ENCODE peak calls at places on chromosomes 16 and 17, in seven cellular contexts. One of them, this sample, is unnamed.

GRCh38 chr16:74029122-74029805 is 267.4 kb upstream of the PSMD7 start:
- DNase-seq in endothelial cell: no peak
- DNase-seq in HFFc6: no peak
- DNase-seq in Calu3: no peak
- DNase-seq in NB4: no peak
- DNase-seq in GM13976: no peak
- DNase-seq in adrenal gland: no peak
- DNase-seq in this sample: no peak

GRCh38 chr16:55100100-55100499 is 169.4 kb downstream of the IRX5 start:
- DNase-seq in endothelial cell: no peak
- DNase-seq in HFFc6: no peak
- DNase-seq in adrenal gland: no peak
- DNase-seq in GM13976: no peak
- DNase-seq in NB4: peak; percentile 100
- DNase-seq in Calu3: no peak
- DNase-seq in this sample: no peak

GRCh38 chr16:86549076-86549892 is 5.8 kb downstream of the MTHFSD start:
- DNase-seq in GM13976: no peak
- DNase-seq in NB4: no peak
- DNase-seq in HFFc6: no peak
- DNase-seq in adrenal gland: no peak
- DNase-seq in Calu3: no peak
- DNase-seq in endothelial cell: no peak
- DNase-seq in this sample: no peak

GRCh38 chr17:61387511-61388305 is 11.9 kb upstream of the TBX2 start:
- DNase-seq in NB4: no peak
- DNase-seq in Calu3: no peak
- DNase-seq in endothelial cell: no peak
- DNase-seq in GM13976: no peak
- DNase-seq in HFFc6: no peak
- DNase-seq in adrenal gland: no peak
- DNase-seq in this sample: no peak

GRCh38 chr16:14965328-14965727 is 9.5 kb upstream of the PDXDC1 start:
- DNase-seq in Calu3: no peak
- DNase-seq in NB4: no peak
- DNase-seq in GM13976: no peak
- DNase-seq in HFFc6: no peak
- DNase-seq in endothelial cell: no peak
- DNase-seq in adrenal gland: peak; percentile 50
- DNase-seq in this sample: no peak

GRCh38 chr16:49513040-49513439 is 139.4 kb downstream of the C16orf78 start:
- DNase-seq in GM13976: no peak
- DNase-seq in adrenal gland: peak; percentile 58
- DNase-seq in HFFc6: no peak
- DNase-seq in endothelial cell: no peak
- DNase-seq in NB4: peak; percentile 64
- DNase-seq in Calu3: peak; percentile 25
- DNase-seq in this sample: no peak

GRCh38 chr17:60989439-60989838 is 311.8 kb downstream of the BCAS3 start:
- DNase-seq in HFFc6: no peak
- DNase-seq in endothelial cell: no peak
- DNase-seq in NB4: no peak
- DNase-seq in adrenal gland: no peak
- DNase-seq in Calu3: no peak
- DNase-seq in GM13976: no peak
- DNase-seq in this sample: no peak

GRCh38 chr16:2715519-2715918 is 4.5 kb downstream of the PRSS27 start:
- DNase-seq in adrenal gland: peak; percentile 71
- DNase-seq in HFFc6: no peak
- DNase-seq in NB4: peak; percentile 78
- DNase-seq in GM13976: peak; percentile 89
- DNase-seq in endothelial cell: peak; percentile 79
- DNase-seq in Calu3: peak; percentile 41
- DNase-seq in this sample: peak; percentile 93

GRCh38 chr16:30406911-30407793 is at the start of gene ZNF771:
- DNase-seq in Calu3: peak; percentile 97
- DNase-seq in endothelial cell: peak; percentile 84
- DNase-seq in adrenal gland: peak; percentile 96
- DNase-seq in GM13976: peak; percentile 95
- DNase-seq in NB4: peak; percentile 92
- DNase-seq in HFFc6: peak; percentile 71
- DNase-seq in this sample: peak; percentile 93
- TF ChIP-seq CTCF in Calu3: no peak
- TF ChIP-seq CTCF in endothelial cell: no peak
- TF ChIP-seq CTCF in adrenal gland: no peak
- TF ChIP-seq CTCF in GM13976: no peak
- TF ChIP-seq CTCF in NB4: no peak
- TF ChIP-seq CTCF in HFFc6: peak; percentile 28
- TF ChIP-seq CTCF in this sample: peak; percentile 6

GRCh38 chr17:2363318-2363717 is 26.0 kb downstream of the SGSM2 start:
- DNase-seq in endothelial cell: no peak
- DNase-seq in Calu3: no peak
- DNase-seq in HFFc6: no peak
- DNase-seq in NB4: no peak
- DNase-seq in adrenal gland: no peak
- DNase-seq in GM13976: no peak
- DNase-seq in this sample: no peak

GRCh38 chr17:2362881-2363280 is 25.6 kb downstream of the SGSM2 start:
- DNase-seq in adrenal gland: no peak
- DNase-seq in Calu3: no peak
- DNase-seq in NB4: no peak
- DNase-seq in GM13976: no peak
- DNase-seq in HFFc6: no peak
- DNase-seq in endothelial cell: no peak
- DNase-seq in this sample: no peak

GRCh38 chr17:2362416-2362815 is 25.1 kb downstream of the SGSM2 start:
- DNase-seq in endothelial cell: no peak
- DNase-seq in adrenal gland: no peak
- DNase-seq in HFFc6: no peak
- DNase-seq in NB4: no peak
- DNase-seq in Calu3: no peak
- DNase-seq in GM13976: no peak
- DNase-seq in this sample: no peak

GRCh38 chr17:2361361-2361760 is 24.1 kb downstream of the SGSM2 start:
- DNase-seq in adrenal gland: no peak
- DNase-seq in endothelial cell: no peak
- DNase-seq in GM13976: no peak
- DNase-seq in HFFc6: no peak
- DNase-seq in NB4: no peak
- DNase-seq in Calu3: peak; percentile 60
- DNase-seq in this sample: no peak

DNA sequence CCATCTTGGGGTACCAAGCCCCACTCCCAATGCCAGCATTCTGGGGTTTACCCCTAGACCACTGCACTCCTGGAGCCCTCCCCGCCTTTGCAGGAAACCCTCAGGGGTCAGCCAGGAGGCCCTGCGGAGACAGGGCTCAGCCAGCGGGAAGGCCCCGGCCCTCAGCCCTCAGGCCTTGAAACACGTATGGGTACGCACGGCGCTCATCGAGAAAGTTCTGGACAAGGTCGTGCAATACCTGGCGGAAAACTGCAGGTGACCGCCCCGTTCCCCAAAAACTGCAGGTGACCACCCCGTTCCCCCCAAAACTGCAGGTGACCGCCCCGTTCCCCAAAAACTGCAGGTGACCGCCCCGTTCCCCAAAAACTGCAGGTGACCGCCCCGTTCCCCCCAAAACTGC is 24.7 kb downstream of the SGSM2 start:
- DNase-seq in GM13976: no peak
- DNase-seq in Calu3: no peak
- DNase-seq in HFFc6: no peak
- DNase-seq in adrenal gland: no peak
- DNase-seq in endothelial cell: no peak
- DNase-seq in NB4: no peak
- DNase-seq in this sample: no peak
- TF ChIP-seq CTCF in GM13976: no peak
- TF ChIP-seq CTCF in Calu3: no peak
- TF ChIP-seq CTCF in HFFc6: no peak
- TF ChIP-seq CTCF in adrenal gland: no peak
- TF ChIP-seq CTCF in endothelial cell: no peak
- TF ChIP-seq CTCF in NB4: no peak
- TF ChIP-seq CTCF in this sample: no peak

DNA sequence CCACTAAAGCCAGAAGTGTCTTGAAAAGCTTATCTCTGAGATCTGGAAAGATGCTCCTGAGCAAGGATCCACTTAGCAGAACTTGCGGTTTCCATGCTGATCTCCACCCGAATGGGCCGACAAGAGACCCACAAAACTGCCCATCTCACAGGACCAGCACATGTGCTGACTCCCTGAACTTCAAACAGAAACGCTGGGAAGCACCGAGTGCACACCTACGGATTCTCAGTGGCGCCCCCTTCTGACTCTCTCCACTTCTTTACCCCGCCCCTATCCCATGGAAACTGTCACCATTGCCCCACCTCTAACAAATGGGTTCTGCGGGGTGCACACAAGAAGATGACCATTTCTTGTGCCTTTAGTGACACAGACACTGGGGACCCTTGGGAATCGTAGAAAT is 21.4 kb downstream of the CDRT4 start:
- DNase-seq in adrenal gland: no peak
- DNase-seq in HFFc6: no peak
- DNase-seq in Calu3: no peak
- DNase-seq in NB4: peak; percentile 21
- DNase-seq in GM13976: no peak
- DNase-seq in endothelial cell: no peak
- DNase-seq in this sample: no peak
- TF ChIP-seq CTCF in adrenal gland: no peak
- TF ChIP-seq CTCF in HFFc6: peak; percentile 48
- TF ChIP-seq CTCF in Calu3: no peak
- TF ChIP-seq CTCF in NB4: peak; percentile 23
- TF ChIP-seq CTCF in GM13976: no peak
- TF ChIP-seq CTCF in endothelial cell: peak; percentile 45
- TF ChIP-seq CTCF in this sample: no peak

GRCh38 chr17:2724783-2725164 is 13.2 kb upstream of the CLUH start:
- DNase-seq in endothelial cell: peak; percentile 61
- DNase-seq in adrenal gland: no peak
- DNase-seq in HFFc6: no peak
- DNase-seq in GM13976: peak; percentile 66
- DNase-seq in Calu3: peak; percentile 48
- DNase-seq in NB4: peak; percentile 55
- DNase-seq in this sample: peak; percentile 67
- TF ChIP-seq CTCF in endothelial cell: no peak
- TF ChIP-seq CTCF in adrenal gland: no peak
- TF ChIP-seq CTCF in HFFc6: no peak
- TF ChIP-seq CTCF in GM13976: no peak
- TF ChIP-seq CTCF in Calu3: no peak
- TF ChIP-seq CTCF in NB4: no peak
- TF ChIP-seq CTCF in this sample: no peak

DNA sequence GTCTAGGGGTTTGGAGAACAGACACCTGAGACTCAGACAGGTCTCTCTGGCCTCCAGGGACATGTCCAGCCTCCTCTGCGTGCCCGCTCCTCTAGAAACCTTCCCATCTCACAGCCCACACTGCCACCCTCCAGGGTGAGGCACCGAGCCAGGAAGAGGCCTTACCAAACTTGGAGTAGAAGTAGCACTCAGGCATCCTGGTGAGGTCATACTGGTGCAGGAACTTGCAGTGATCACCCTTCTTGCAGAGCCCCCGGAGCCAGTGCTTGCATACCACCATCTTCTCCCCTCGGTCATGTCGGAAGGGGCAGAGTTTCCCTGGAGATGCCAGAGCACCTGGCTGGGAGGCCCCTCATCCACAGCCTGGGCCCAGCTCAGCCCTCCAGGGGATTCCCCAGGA is 4.2 kb downstream of the CPSF4L start:
- DNase-seq in NB4: peak; percentile 17
- DNase-seq in HFFc6: no peak
- DNase-seq in Calu3: no peak
- DNase-seq in GM13976: no peak
- DNase-seq in adrenal gland: no peak
- DNase-seq in endothelial cell: no peak
- DNase-seq in this sample: no peak
- TF ChIP-seq CTCF in NB4: no peak
- TF ChIP-seq CTCF in HFFc6: no peak
- TF ChIP-seq CTCF in Calu3: no peak
- TF ChIP-seq CTCF in GM13976: no peak
- TF ChIP-seq CTCF in adrenal gland: no peak
- TF ChIP-seq CTCF in endothelial cell: no peak
- TF ChIP-seq CTCF in this sample: no peak

GRCh38 chr17:32814837-32815236 is 62.1 kb downstream of the MYO1D start:
- DNase-seq in endothelial cell: no peak
- DNase-seq in NB4: no peak
- DNase-seq in HFFc6: no peak
- DNase-seq in GM13976: no peak
- DNase-seq in Calu3: no peak
- DNase-seq in adrenal gland: no peak
- DNase-seq in this sample: no peak
- TF ChIP-seq CTCF in endothelial cell: no peak
- TF ChIP-seq CTCF in NB4: no peak
- TF ChIP-seq CTCF in HFFc6: no peak
- TF ChIP-seq CTCF in GM13976: no peak
- TF ChIP-seq CTCF in Calu3: no peak
- TF ChIP-seq CTCF in adrenal gland: no peak
- TF ChIP-seq CTCF in this sample: no peak

GRCh38 chr17:37284198-37284597 is 91.6 kb upstream of the C17orf78 start:
- DNase-seq in Calu3: no peak
- DNase-seq in HFFc6: no peak
- DNase-seq in endothelial cell: no peak
- DNase-seq in NB4: no peak
- DNase-seq in GM13976: no peak
- DNase-seq in adrenal gland: no peak
- DNase-seq in this sample: no peak
- TF ChIP-seq CTCF in Calu3: no peak
- TF ChIP-seq CTCF in HFFc6: no peak
- TF ChIP-seq CTCF in endothelial cell: no peak
- TF ChIP-seq CTCF in NB4: no peak
- TF ChIP-seq CTCF in GM13976: no peak
- TF ChIP-seq CTCF in adrenal gland: no peak
- TF ChIP-seq CTCF in this sample: no peak

GRCh38 chr17:56997313-56997712 is 19.4 kb downstream of the SCPEP1 start:
- DNase-seq in HFFc6: no peak
- DNase-seq in GM13976: no peak
- DNase-seq in Calu3: no peak
- DNase-seq in endothelial cell: no peak
- DNase-seq in NB4: no peak
- DNase-seq in adrenal gland: no peak
- DNase-seq in this sample: no peak

GRCh38 chr17:57004944-57005579 is 27.1 kb downstream of the SCPEP1 start:
- DNase-seq in NB4: peak; percentile 93
- DNase-seq in GM13976: peak; percentile 70
- DNase-seq in endothelial cell: no peak
- DNase-seq in HFFc6: no peak
- DNase-seq in adrenal gland: no peak
- DNase-seq in Calu3: peak; percentile 5
- DNase-seq in this sample: no peak

GRCh38 chr17:57002904-57003303 is 25.0 kb downstream of the SCPEP1 start:
- DNase-seq in Calu3: no peak
- DNase-seq in endothelial cell: no peak
- DNase-seq in adrenal gland: no peak
- DNase-seq in HFFc6: no peak
- DNase-seq in GM13976: no peak
- DNase-seq in NB4: no peak
- DNase-seq in this sample: no peak

GRCh38 chr17:57006040-57006439 is 28.1 kb downstream of the SCPEP1 start:
- DNase-seq in HFFc6: peak; percentile 6
- DNase-seq in endothelial cell: no peak
- DNase-seq in GM13976: no peak
- DNase-seq in adrenal gland: peak; percentile 66
- DNase-seq in Calu3: no peak
- DNase-seq in NB4: peak; percentile 81
- DNase-seq in this sample: no peak

DNA sequence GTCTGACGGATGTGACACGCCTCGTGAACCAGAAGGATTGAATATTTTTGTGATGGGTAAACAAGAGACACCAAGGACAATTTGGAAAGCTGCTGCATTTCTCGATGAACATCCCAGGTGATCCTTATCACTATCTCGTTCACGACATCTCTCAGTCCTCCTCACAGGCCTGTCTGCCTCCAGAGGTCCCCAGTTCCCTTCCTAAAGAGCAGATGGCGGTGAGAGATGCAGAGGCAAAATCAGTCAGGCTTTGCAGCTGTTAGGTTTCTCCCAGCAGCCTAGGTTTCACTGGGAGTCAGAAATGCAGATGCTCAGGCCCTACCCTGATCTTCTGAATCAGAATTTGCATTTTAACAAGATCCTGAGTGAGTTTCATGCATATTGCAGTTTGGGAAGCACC is 23.6 kb downstream of the SCPEP1 start:
- DNase-seq in GM13976: no peak
- DNase-seq in Calu3: no peak
- DNase-seq in HFFc6: no peak
- DNase-seq in NB4: peak; percentile 16
- DNase-seq in endothelial cell: no peak
- DNase-seq in adrenal gland: no peak
- DNase-seq in this sample: no peak
- TF ChIP-seq CTCF in GM13976: no peak
- TF ChIP-seq CTCF in Calu3: no peak
- TF ChIP-seq CTCF in HFFc6: no peak
- TF ChIP-seq CTCF in NB4: no peak
- TF ChIP-seq CTCF in endothelial cell: no peak
- TF ChIP-seq CTCF in adrenal gland: no peak
- TF ChIP-seq CTCF in this sample: no peak